ENCODE peak calls at places on chromosomes 1 and 21, in six cellular contexts. I is tibial artery, L is heart left ventricle, A is activated T-cell treated with anti-CD3 and anti-CD28 coated beads for 24 hours, Q is type B pancreatic cell, G is neural progenitor cell. H is an unnamed sample.
A peak's percentile ranks its signal among the peaks of the same experiment; 100 is the strongest.

GRCh38 chr1:9028921-9029715 is 2.9 kb upstream of the SLC2A7 start:
- DNase-seq in G (no peak), L (no peak), Q (no peak), A (no peak), I (no peak), H (peak; percentile 7)

GRCh38 chr1:220786337-220787068 is at the start of gene MTARC1:
- DNase-seq in A (no peak), L (peak; percentile 80), G (peak; percentile 88), Q (peak; percentile 78), I (peak; percentile 83), H (no peak)

GRCh38 chr1:108089482-108089881 is 110.7 kb downstream of the SLC25A24 start:
- DNase-seq in G (no peak), A (no peak), I (no peak), L (peak; percentile 9), Q (no peak), H (no peak)

GRCh38 chr1:38142606-38143005 is 96.0 kb upstream of the POU3F1 start:
- DNase-seq in Q (no peak), A (no peak), L (no peak), I (no peak), G (no peak), H (no peak)

GRCh38 chr1:37071829-37072228 is 37.5 kb upstream of the GRIK3 start:
- DNase-seq in A (no peak), I (no peak), Q (no peak), L (no peak), G (no peak), H (no peak)

GRCh38 chr1:2379733-2380404 is 11.5 kb downstream of the MORN1 start:
- DNase-seq in L (no peak), Q (no peak), A (no peak), I (no peak), G (no peak), H (no peak)

GRCh38 chr1:9275161-9275560 is 17.5 kb upstream of the SPSB1 start:
- DNase-seq in L (no peak), A (no peak), I (no peak), G (no peak), Q (no peak), H (no peak)

GRCh38 chr1:232033285-232033684 is 406.7 kb downstream of the DISC1 start:
- DNase-seq in L (no peak), I (no peak), Q (no peak), A (no peak), G (peak; percentile 36), H (no peak)

GRCh38 chr1:42962641-42963377 is 4.1 kb upstream of the SLC2A1 start:
- DNase-seq in I (peak; percentile 96), L (peak; percentile 34), A (no peak), Q (no peak), G (peak; percentile 84), H (no peak)

GRCh38 chr1:221527886-221528634 is 213.8 kb downstream of the DUSP10 start:
- DNase-seq in Q (no peak), L (no peak), A (no peak), G (no peak), I (no peak), H (peak; percentile 19)

GRCh38 chr1:87678221-87678715 is 349.6 kb downstream of the LMO4 start:
- DNase-seq in G (no peak), I (no peak), Q (no peak), L (no peak), A (no peak), H (no peak)

GRCh38 chr1:7954683-7955082 is 6.8 kb upstream of the PARK7 start:
- DNase-seq in G (no peak), L (no peak), Q (no peak), A (no peak), I (no peak), H (no peak)

GRCh38 chr1:1671365-1672119 is 12.7 kb upstream of the CDK11B start:
- DNase-seq in A (no peak), I (peak; percentile 66), L (no peak), G (no peak), Q (no peak), H (no peak)

GRCh38 chr21:34884346-34884929 is 164.7 kb downstream of the RUNX1 start:
- DNase-seq in G (no peak), A (no peak), Q (no peak), L (no peak), I (no peak), H (no peak)

GRCh38 chr21:33948096-33948950 is 32.7 kb upstream of the ATP5PO start:
- DNase-seq in A (peak; percentile 69), I (peak; percentile 76), L (no peak), G (peak; percentile 85), Q (no peak), H (no peak)

GRCh38 chr1:190172636-190173410 is 304.8 kb downstream of the BRINP3 start:
- DNase-seq in I (no peak), Q (no peak), L (no peak), A (no peak), G (peak; percentile 14), H (no peak)

GRCh38 chr1:22342734-22343191 is 108.9 kb upstream of the ZBTB40 start:
- DNase-seq in L (no peak), G (no peak), Q (no peak), I (no peak), A (no peak), H (no peak)

GRCh38 chr1:234721476-234722266 is 111.7 kb upstream of the IRF2BP2 start:
- DNase-seq in G (no peak), A (no peak), I (peak; percentile 83), L (peak; percentile 82), Q (no peak), H (peak; percentile 76)

GRCh38 chr1:53982034-53982761 is 35.8 kb downstream of the LDLRAD1 start:
- DNase-seq in Q (no peak), G (peak; percentile 76), I (no peak), L (peak; percentile 24), A (no peak), H (no peak)

GRCh38 chr1:53390261-53390660 is 62.4 kb upstream of the LRP8 start:
- DNase-seq in A (no peak), L (no peak), Q (no peak), G (no peak), I (peak; percentile 78), H (no peak)

GRCh38 chr1:100538935-100539835 is 1.2 kb downstream of the GPR88 start:
- DNase-seq in A (no peak), G (peak; percentile 80), I (no peak), L (no peak), Q (no peak), H (no peak)

GRCh38 chr1:79235221-79236002 is 228.9 kb upstream of the ADGRL4 start:
- DNase-seq in G (peak; percentile 55), L (no peak), Q (no peak), A (no peak), I (no peak), H (no peak)

GRCh38 chr1:204478166-204478899 is 16.3 kb downstream of the PIK3C2B start:
- DNase-seq in L (no peak), Q (no peak), G (no peak), A (no peak), I (no peak), H (no peak)

GRCh38 chr1:181206979-181207790 is 118.7 kb downstream of the IER5 start:
- DNase-seq in L (no peak), G (no peak), A (no peak), Q (no peak), I (no peak), H (no peak)

GRCh38 chr1:8836228-8836627 is 18.8 kb upstream of the RERE start:
- DNase-seq in L (no peak), G (no peak), A (no peak), Q (no peak), I (no peak), H (no peak)